ENCODE peak calls at places on chromosomes 5 and 9, in nine cellular contexts. R is midbrain, T is HFFc6, Z is activated gamma-delta T cell treated with Interleukin-2 at 50 U/mL for 16 hours, C is skeletal muscle cell, S is thyroid gland, F is NCI-H69, U is upper lobe of right lung, B is sigmoid colon. I is an unnamed sample.

GRCh38 chr9:93464876-93465275 is 11.5 kb upstream of the FAM120AOS start:
- DNase-seq in R (no peak), T (no peak), Z (no peak), C (no peak), S (no peak), F (peak), U (no peak), B (no peak), I (no peak)

GRCh38 chr5:158133369-158133768 is 274.4 kb upstream of the CLINT1 start:
- DNase-seq in R (no peak), T (no peak), Z (no peak), C (no peak), S (no peak), F (peak), U (no peak), B (no peak), I (no peak)

GRCh38 chr5:136249678-136250266 is 56.8 kb upstream of the SMIM32 start:
- DNase-seq in R (peak), T (peak), Z (no peak), C (peak), S (peak), F (peak), U (peak), B (no peak), I (peak)

GRCh38 chr9:86549434-86549833 is 195.2 kb upstream of the TUT7 start:
- DNase-seq in R (no peak), T (peak), Z (no peak), C (peak), S (no peak), F (no peak), U (no peak), B (no peak), I (no peak)

GRCh38 chr9:13427587-13427986 is 148.1 kb upstream of the MPDZ start:
- DNase-seq in R (peak), T (peak), Z (no peak), C (peak), S (no peak), F (peak), U (no peak), B (no peak), I (peak)

GRCh38 chr9:97386733-97387503 is 25.0 kb upstream of the TDRD7 start:
- DNase-seq in R (peak), T (peak), Z (peak), C (peak), S (peak), F (peak), U (peak), B (no peak), I (no peak)

GRCh38 chr5:143435207-143435657 is 31.7 kb upstream of the NR3C1 start:
- DNase-seq in R (peak), T (no peak), Z (peak), C (no peak), S (peak), F (no peak), U (no peak), B (no peak), I (peak)

GRCh38 chr9:72351538-72352453 is 13.2 kb downstream of the ZFAND5 start:
- DNase-seq in R (no peak), T (peak), Z (no peak), C (peak), S (peak), F (no peak), U (no peak), B (peak), I (no peak)

GRCh38 chr5:95283761-95284511 is 958 bp downstream of the MCTP1 start:
- DNase-seq in R (peak), T (no peak), Z (no peak), C (no peak), S (peak), F (peak), U (peak), B (no peak), I (no peak)

GRCh38 chr5:14914193-14914592 is 42.6 kb upstream of the ANKH start:
- DNase-seq in R (no peak), T (no peak), Z (no peak), C (no peak), S (no peak), F (no peak), U (no peak), B (no peak), I (no peak)

GRCh38 chr9:2872307-2872940 is 28.5 kb upstream of the PUM3 start:
- DNase-seq in R (peak), T (peak), Z (no peak), C (no peak), S (peak), F (peak), U (no peak), B (no peak), I (no peak)

GRCh38 chr9:128136816-128137793 is 9.6 kb upstream of the PTGES2 start:
- DNase-seq in R (no peak), T (peak), Z (no peak), C (peak), S (no peak), F (no peak), U (no peak), B (no peak), I (peak)

GRCh38 chr5:10474521-10475075 is 32.9 kb downstream of the ROPN1L start:
- DNase-seq in R (no peak), T (peak), Z (no peak), C (no peak), S (no peak), F (no peak), U (no peak), B (no peak), I (no peak)

GRCh38 chr5:141779642-141780041 is 97.6 kb upstream of the ARAP3 start:
- DNase-seq in R (no peak), T (no peak), Z (no peak), C (no peak), S (no peak), F (peak), U (no peak), B (peak), I (no peak)

GRCh38 chr5:139880416-139881144 is 85.0 kb downstream of the PSD2 start:
- DNase-seq in R (no peak), T (no peak), Z (no peak), C (no peak), S (no peak), F (no peak), U (no peak), B (no peak), I (no peak)

GRCh38 chr5:141604318-141604717 is 14.5 kb downstream of the DIAPH1 start:
- DNase-seq in R (no peak), T (peak), Z (no peak), C (peak), S (peak), F (peak), U (no peak), B (peak), I (peak)

GRCh38 chr9:73042155-73042554 is 89.3 kb upstream of the ALDH1A1 start:
- DNase-seq in R (no peak), T (peak), Z (no peak), C (no peak), S (no peak), F (no peak), U (no peak), B (no peak), I (no peak)

GRCh38 chr5:140569197-140569596 is 4.6 kb downstream of the SLC35A4 start:
- DNase-seq in R (no peak), T (no peak), Z (no peak), C (no peak), S (peak), F (no peak), U (no peak), B (peak), I (no peak)

GRCh38 chr9:78021692-78022091 is 9.9 kb downstream of the GNAQ start:
- DNase-seq in R (peak), T (no peak), Z (no peak), C (no peak), S (no peak), F (no peak), U (peak), B (no peak), I (no peak)

GRCh38 chr9:10265102-10265708 is 347.6 kb downstream of the PTPRD start:
- DNase-seq in R (no peak), T (peak), Z (no peak), C (peak), S (no peak), F (peak), U (no peak), B (no peak), I (no peak)